ENCODE peak calls at places on chromosomes 6 and 20, in five cellular contexts. One of them, this sample, is unnamed.

GRCh38 chr6:100487638-100488037 is 22.9 kb upstream of the SIM1 start:
- DNase-seq in CD4-positive, alpha-beta T cell: no peak
- DNase-seq in omental fat pad: no peak
- DNase-seq in fibroblast of pulmonary artery: no peak
- DNase-seq in lung: no peak
- DNase-seq in this sample: no peak

GRCh38 chr6:35486005-35486925 is 10.6 kb downstream of the TEAD3 start:
- DNase-seq in CD4-positive, alpha-beta T cell: no peak
- DNase-seq in omental fat pad: no peak
- DNase-seq in fibroblast of pulmonary artery: peak; percentile 66
- DNase-seq in lung: peak; percentile 79
- DNase-seq in this sample: no peak

GRCh38 chr6:112150363-112150762 is 63.0 kb downstream of the FAM229B start:
- DNase-seq in CD4-positive, alpha-beta T cell: no peak
- DNase-seq in omental fat pad: no peak
- DNase-seq in fibroblast of pulmonary artery: no peak
- DNase-seq in lung: no peak
- DNase-seq in this sample: no peak

GRCh38 chr6:34556031-34556471 is at the start of gene SPDEF:
- DNase-seq in CD4-positive, alpha-beta T cell: no peak
- DNase-seq in omental fat pad: no peak
- DNase-seq in fibroblast of pulmonary artery: no peak
- DNase-seq in lung: peak; percentile 51
- DNase-seq in this sample: no peak

GRCh38 chr20:10247440-10247839 is 28.8 kb downstream of the SNAP25 start:
- DNase-seq in CD4-positive, alpha-beta T cell: no peak
- DNase-seq in omental fat pad: no peak
- DNase-seq in fibroblast of pulmonary artery: no peak
- DNase-seq in lung: no peak
- DNase-seq in this sample: no peak

GRCh38 chr6:121436966-121437756 is 1.7 kb downstream of the GJA1 start:
- DNase-seq in CD4-positive, alpha-beta T cell: no peak
- DNase-seq in omental fat pad: peak; percentile 33
- DNase-seq in fibroblast of pulmonary artery: peak; percentile 63
- DNase-seq in lung: peak; percentile 44
- DNase-seq in this sample: peak; percentile 55

GRCh38 chr6:157675859-157676640 is 147.0 kb upstream of the SNX9 start:
- DNase-seq in CD4-positive, alpha-beta T cell: no peak
- DNase-seq in omental fat pad: no peak
- DNase-seq in fibroblast of pulmonary artery: no peak
- DNase-seq in lung: no peak
- DNase-seq in this sample: no peak

GRCh38 chr6:89369009-89369408 is 16.5 kb upstream of the UBE2J1 start:
- DNase-seq in CD4-positive, alpha-beta T cell: no peak
- DNase-seq in omental fat pad: peak; percentile 32
- DNase-seq in fibroblast of pulmonary artery: peak; percentile 63
- DNase-seq in lung: peak; percentile 64
- DNase-seq in this sample: no peak

GRCh38 chr6:33875141-33875581 is 71.4 kb upstream of the MLN start:
- DNase-seq in CD4-positive, alpha-beta T cell: no peak
- DNase-seq in omental fat pad: no peak
- DNase-seq in fibroblast of pulmonary artery: no peak
- DNase-seq in lung: no peak
- DNase-seq in this sample: no peak

GRCh38 chr6:45900808-45901752 is 114.6 kb downstream of the CLIC5 start:
- DNase-seq in CD4-positive, alpha-beta T cell: no peak
- DNase-seq in omental fat pad: no peak
- DNase-seq in fibroblast of pulmonary artery: no peak
- DNase-seq in lung: no peak
- DNase-seq in this sample: no peak

GRCh38 chr6:13767121-13767794 is 47.1 kb downstream of the MCUR1 start:
- DNase-seq in CD4-positive, alpha-beta T cell: peak; percentile 25
- DNase-seq in omental fat pad: peak; percentile 29
- DNase-seq in fibroblast of pulmonary artery: peak; percentile 31
- DNase-seq in lung: no peak
- DNase-seq in this sample: no peak

DNA sequence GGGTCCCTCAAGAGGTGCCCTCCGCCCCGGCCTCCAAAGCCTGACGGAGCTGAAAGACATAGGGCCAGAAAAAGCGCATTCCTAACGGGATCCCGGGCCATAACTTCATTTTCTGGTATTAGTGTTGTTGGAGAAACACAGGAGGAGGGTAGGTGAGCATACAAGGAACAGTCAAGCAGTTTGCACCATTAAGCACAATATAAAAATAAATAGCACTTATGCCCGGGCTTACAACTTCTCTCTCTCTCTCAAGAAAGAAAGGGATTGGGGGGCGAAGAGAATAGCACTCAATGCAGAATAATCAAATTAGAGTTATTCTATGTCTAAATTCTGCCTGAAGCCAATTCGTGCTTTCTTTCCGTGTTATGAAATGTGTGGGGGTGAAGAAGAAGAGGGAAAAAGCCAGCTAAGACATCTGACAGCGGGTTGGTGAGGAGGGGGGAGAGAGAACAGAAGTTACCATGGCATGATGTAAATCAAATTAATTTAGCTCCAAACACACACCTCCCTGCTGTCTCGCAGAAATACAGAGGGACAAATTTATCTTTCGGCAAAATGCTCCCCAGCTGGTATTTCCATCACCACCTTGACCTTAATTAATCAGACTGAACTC is 493 bp upstream of the METTL24 start:
- DNase-seq in CD4-positive, alpha-beta T cell: no peak
- DNase-seq in omental fat pad: no peak
- DNase-seq in fibroblast of pulmonary artery: no peak
- DNase-seq in lung: no peak
- DNase-seq in this sample: no peak
- TF ChIP-seq CTCF in CD4-positive, alpha-beta T cell: no peak
- TF ChIP-seq CTCF in omental fat pad: no peak
- TF ChIP-seq CTCF in fibroblast of pulmonary artery: no peak
- TF ChIP-seq CTCF in lung: no peak
- TF ChIP-seq CTCF in this sample: no peak

GRCh38 chr6:4253604-4254211 is 118.3 kb upstream of the ECI2 start:
- DNase-seq in CD4-positive, alpha-beta T cell: no peak
- DNase-seq in omental fat pad: no peak
- DNase-seq in fibroblast of pulmonary artery: peak; percentile 85
- DNase-seq in lung: peak; percentile 51
- DNase-seq in this sample: no peak
- TF ChIP-seq CTCF in CD4-positive, alpha-beta T cell: no peak
- TF ChIP-seq CTCF in omental fat pad: no peak
- TF ChIP-seq CTCF in fibroblast of pulmonary artery: peak; percentile 83
- TF ChIP-seq CTCF in lung: peak; percentile 18
- TF ChIP-seq CTCF in this sample: no peak

GRCh38 chr20:37940161-37940560 is 37.2 kb downstream of the VSTM2L start:
- DNase-seq in CD4-positive, alpha-beta T cell: no peak
- DNase-seq in omental fat pad: no peak
- DNase-seq in fibroblast of pulmonary artery: no peak
- DNase-seq in lung: no peak
- DNase-seq in this sample: no peak

GRCh38 chr20:37941992-37942391 is 39.1 kb downstream of the VSTM2L start:
- DNase-seq in CD4-positive, alpha-beta T cell: no peak
- DNase-seq in omental fat pad: no peak
- DNase-seq in fibroblast of pulmonary artery: no peak
- DNase-seq in lung: no peak
- DNase-seq in this sample: no peak

GRCh38 chr20:37939701-37940151 is 36.8 kb downstream of the VSTM2L start:
- DNase-seq in CD4-positive, alpha-beta T cell: no peak
- DNase-seq in omental fat pad: no peak
- DNase-seq in fibroblast of pulmonary artery: no peak
- DNase-seq in lung: no peak
- DNase-seq in this sample: no peak

GRCh38 chr20:37943033-37943432 is 40.1 kb downstream of the VSTM2L start:
- DNase-seq in CD4-positive, alpha-beta T cell: no peak
- DNase-seq in omental fat pad: no peak
- DNase-seq in fibroblast of pulmonary artery: no peak
- DNase-seq in lung: no peak
- DNase-seq in this sample: no peak

GRCh38 chr20:37941332-37941731 is 38.4 kb downstream of the VSTM2L start:
- DNase-seq in CD4-positive, alpha-beta T cell: no peak
- DNase-seq in omental fat pad: peak; percentile 4
- DNase-seq in fibroblast of pulmonary artery: no peak
- DNase-seq in lung: no peak
- DNase-seq in this sample: no peak
- TF ChIP-seq CTCF in CD4-positive, alpha-beta T cell: no peak
- TF ChIP-seq CTCF in omental fat pad: no peak
- TF ChIP-seq CTCF in fibroblast of pulmonary artery: peak; percentile 14
- TF ChIP-seq CTCF in lung: no peak
- TF ChIP-seq CTCF in this sample: peak; percentile 23

DNA sequence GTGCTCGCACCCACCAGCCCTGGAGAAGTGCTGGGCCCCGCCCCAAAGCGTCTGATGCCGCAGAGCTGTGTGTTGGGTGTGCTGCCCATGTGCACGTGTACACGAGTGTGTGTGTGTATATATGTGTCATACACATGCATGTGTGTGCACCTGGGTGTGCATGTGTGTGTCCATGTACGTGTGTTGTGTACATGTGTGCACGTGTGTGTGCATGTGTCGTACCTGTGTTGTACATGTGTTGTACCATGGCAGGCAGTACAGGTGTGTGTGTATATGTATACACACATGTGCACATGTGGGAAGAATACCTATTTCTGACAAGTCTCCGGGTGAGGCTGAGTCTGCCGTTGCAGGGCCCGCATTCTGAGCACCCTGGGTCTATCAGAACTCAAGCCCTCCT is 6.2 kb upstream of the MRGBP start:
- DNase-seq in CD4-positive, alpha-beta T cell: no peak
- DNase-seq in omental fat pad: no peak
- DNase-seq in fibroblast of pulmonary artery: no peak
- DNase-seq in lung: no peak
- DNase-seq in this sample: no peak
- TF ChIP-seq CTCF in CD4-positive, alpha-beta T cell: no peak
- TF ChIP-seq CTCF in omental fat pad: no peak
- TF ChIP-seq CTCF in fibroblast of pulmonary artery: no peak
- TF ChIP-seq CTCF in lung: no peak
- TF ChIP-seq CTCF in this sample: no peak

GRCh38 chr6:149027484-149027883 is 280.7 kb downstream of the UST start:
- DNase-seq in CD4-positive, alpha-beta T cell: no peak
- DNase-seq in omental fat pad: no peak
- DNase-seq in fibroblast of pulmonary artery: no peak
- DNase-seq in lung: no peak
- DNase-seq in this sample: no peak

GRCh38 chr6:149025061-149025460 is 278.2 kb downstream of the UST start:
- DNase-seq in CD4-positive, alpha-beta T cell: no peak
- DNase-seq in omental fat pad: no peak
- DNase-seq in fibroblast of pulmonary artery: no peak
- DNase-seq in lung: no peak
- DNase-seq in this sample: no peak

GRCh38 chr6:149024361-149024760 is 277.5 kb downstream of the UST start:
- DNase-seq in CD4-positive, alpha-beta T cell: no peak
- DNase-seq in omental fat pad: no peak
- DNase-seq in fibroblast of pulmonary artery: no peak
- DNase-seq in lung: no peak
- DNase-seq in this sample: no peak

GRCh38 chr6:149028767-149029405 is 282.1 kb downstream of the UST start:
- DNase-seq in CD4-positive, alpha-beta T cell: peak; percentile 23
- DNase-seq in omental fat pad: no peak
- DNase-seq in fibroblast of pulmonary artery: peak; percentile 97
- DNase-seq in lung: peak; percentile 63
- DNase-seq in this sample: peak; percentile 70

DNA sequence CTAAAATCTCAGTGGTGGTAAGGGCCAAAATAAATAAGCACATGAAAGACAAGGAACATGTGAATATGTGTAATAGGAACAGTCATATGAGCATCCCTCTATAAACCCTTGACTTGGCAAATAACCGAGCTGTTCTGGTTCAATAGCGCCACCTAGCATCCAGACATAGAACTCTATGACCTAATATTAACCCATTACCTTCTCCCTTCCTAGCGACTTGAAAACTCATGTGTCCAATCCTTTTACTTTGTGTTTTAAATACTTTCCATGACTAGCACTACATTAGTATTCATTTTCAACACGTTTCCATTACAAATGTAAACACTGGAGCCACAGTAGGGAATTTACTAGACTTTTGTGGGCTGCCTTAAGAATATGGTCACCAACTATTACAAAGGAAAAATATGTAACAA is 279.7 kb downstream of the UST start:
- DNase-seq in CD4-positive, alpha-beta T cell: no peak
- DNase-seq in omental fat pad: no peak
- DNase-seq in fibroblast of pulmonary artery: peak; percentile 89
- DNase-seq in lung: no peak
- DNase-seq in this sample: peak; percentile 33
- TF ChIP-seq CTCF in CD4-positive, alpha-beta T cell: peak; percentile 8
- TF ChIP-seq CTCF in omental fat pad: no peak
- TF ChIP-seq CTCF in fibroblast of pulmonary artery: peak; percentile 67
- TF ChIP-seq CTCF in lung: no peak
- TF ChIP-seq CTCF in this sample: peak; percentile 73

GRCh38 chr6:71383891-71384489 is 95.4 kb downstream of the OGFRL1 start:
- DNase-seq in CD4-positive, alpha-beta T cell: no peak
- DNase-seq in omental fat pad: no peak
- DNase-seq in fibroblast of pulmonary artery: peak; percentile 82
- DNase-seq in lung: no peak
- DNase-seq in this sample: peak; percentile 28
- TF ChIP-seq CTCF in CD4-positive, alpha-beta T cell: peak; percentile 44
- TF ChIP-seq CTCF in omental fat pad: no peak
- TF ChIP-seq CTCF in fibroblast of pulmonary artery: peak; percentile 51
- TF ChIP-seq CTCF in lung: peak; percentile 34
- TF ChIP-seq CTCF in this sample: peak; percentile 85

DNA sequence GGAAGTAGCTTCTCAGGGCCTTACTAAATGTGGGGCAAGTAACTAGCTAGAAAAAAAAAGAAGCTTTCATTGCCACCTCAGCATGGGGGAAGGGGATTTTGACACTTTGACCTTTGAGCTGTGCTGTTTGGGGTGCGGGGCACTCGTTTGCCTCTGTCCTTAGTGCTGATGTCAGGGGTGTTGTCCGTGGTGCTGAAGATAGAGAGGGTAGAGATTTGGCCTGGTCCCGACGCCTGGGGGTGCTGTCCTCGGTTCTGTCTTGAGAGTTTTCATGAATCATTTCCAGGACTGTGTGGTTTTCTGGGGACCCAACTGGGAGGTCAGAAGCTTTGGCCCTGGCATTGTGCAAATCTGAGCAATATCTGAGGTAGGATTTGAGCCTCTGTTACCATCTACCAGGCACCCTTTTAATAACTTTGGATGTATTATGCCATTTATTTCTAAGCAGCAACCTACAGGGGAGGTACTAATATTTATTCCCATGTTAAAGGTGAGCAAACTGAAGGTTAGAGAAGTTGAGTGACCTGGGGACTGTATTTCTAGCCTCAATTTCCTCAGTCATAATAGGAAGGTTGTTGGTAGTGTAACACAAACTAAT is 78.0 kb downstream of the DLGAP4 start:
- DNase-seq in CD4-positive, alpha-beta T cell: no peak
- DNase-seq in omental fat pad: no peak
- DNase-seq in fibroblast of pulmonary artery: peak; percentile 44
- DNase-seq in lung: no peak
- DNase-seq in this sample: peak; percentile 72
- TF ChIP-seq CTCF in CD4-positive, alpha-beta T cell: no peak
- TF ChIP-seq CTCF in omental fat pad: no peak
- TF ChIP-seq CTCF in fibroblast of pulmonary artery: peak; percentile 32
- TF ChIP-seq CTCF in lung: no peak
- TF ChIP-seq CTCF in this sample: peak; percentile 26

DNA sequence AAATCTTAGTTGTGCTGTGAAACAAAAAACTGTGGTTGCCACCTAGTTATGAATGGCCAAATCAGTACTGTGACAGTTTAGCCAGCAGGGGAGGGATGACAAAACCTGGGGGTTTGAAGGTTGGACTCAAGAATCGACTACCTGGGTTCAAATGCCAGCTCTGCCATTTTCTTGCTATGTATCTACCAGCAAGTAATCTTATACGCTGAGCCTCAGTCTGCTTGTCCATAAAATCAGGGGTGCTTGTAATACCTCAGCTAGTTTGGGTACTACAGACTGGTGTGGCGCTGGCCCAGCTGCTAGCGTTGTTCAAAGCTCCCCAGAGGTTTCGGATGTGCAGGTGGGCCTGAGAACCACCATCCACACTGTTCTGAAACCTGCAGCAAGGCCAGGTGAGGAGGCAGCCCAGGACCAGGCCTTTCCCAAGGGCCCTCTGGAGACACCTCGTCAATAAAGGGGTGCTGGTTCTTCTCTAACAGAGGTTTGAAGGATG is 40.4 kb downstream of the TRAM2 start:
- DNase-seq in CD4-positive, alpha-beta T cell: no peak
- DNase-seq in omental fat pad: no peak
- DNase-seq in fibroblast of pulmonary artery: no peak
- DNase-seq in lung: no peak
- DNase-seq in this sample: no peak
- TF ChIP-seq CTCF in CD4-positive, alpha-beta T cell: no peak
- TF ChIP-seq CTCF in omental fat pad: no peak
- TF ChIP-seq CTCF in fibroblast of pulmonary artery: no peak
- TF ChIP-seq CTCF in lung: no peak
- TF ChIP-seq CTCF in this sample: no peak

This sample was measured in neural crest cell.